ENCODE peak calls at places on chromosomes 13 and 19, in four cellular contexts. P is nephron progenitor cell, V is tibial artery, W is T-helper 2 cell. Y is an unnamed sample.
A peak's percentile ranks its signal among the peaks of the same experiment; 100 is the strongest.

GRCh38 chr13:21101865-21102576 is 40.6 kb upstream of the LATS2 start:
- DNase-seq in V (no peak), W (no peak), P (no peak), Y (no peak)

GRCh38 chr19:39677931-39678889 is 22.5 kb downstream of the LGALS16 start:
- DNase-seq in P (no peak), V (no peak), W (no peak), Y (no peak)

GRCh38 chr19:30744741-30745475 is 372.7 kb downstream of the ZNF536 start:
- DNase-seq in P (no peak), V (no peak), W (no peak), Y (no peak)

GRCh38 chr13:31374682-31375081 is 174.9 kb downstream of the B3GLCT start:
- DNase-seq in V (no peak), W (no peak), P (peak; percentile 46), Y (no peak)

GRCh38 chr13:31890946-31891345 is 140.6 kb upstream of the FRY start:
- DNase-seq in W (no peak), P (no peak), V (no peak), Y (no peak)

GRCh38 chr19:46471116-46471733 is at the start of gene PNMA8A:
- DNase-seq in V (peak; percentile 92), W (no peak), P (peak; percentile 94), Y (peak; percentile 94)

GRCh38 chr19:2126879-2127518 is 24.4 kb downstream of the AP3D1 start:
- DNase-seq in P (no peak), W (no peak), V (no peak), Y (no peak)

GRCh38 chr13:112249644-112250610 is 126.2 kb upstream of the SPACA7 start:
- DNase-seq in P (no peak), V (no peak), W (no peak), Y (peak; percentile 52)

GRCh38 chr13:49649963-49650312 is 21.6 kb downstream of the ARL11 start:
- DNase-seq in P (no peak), V (no peak), W (no peak), Y (no peak)

GRCh38 chr13:31385534-31385933 is 185.8 kb downstream of the B3GLCT start:
- DNase-seq in V (no peak), P (no peak), W (no peak), Y (no peak)

GRCh38 chr13:43058318-43058674 is 34.9 kb downstream of the DNAJC15 start:
- DNase-seq in V (no peak), W (no peak), P (no peak), Y (peak; percentile 89)

GRCh38 chr13:24217601-24218281 is 57.2 kb downstream of the SPATA13 start:
- DNase-seq in P (no peak), V (no peak), W (no peak), Y (no peak)

GRCh38 chr19:802497-802887 is 5.2 kb downstream of the PTBP1 start:
- DNase-seq in V (no peak), W (no peak), P (peak; percentile 47), Y (no peak)

Y was measured in islet precursor cell.